ENCODE peak calls at places on chromosome 3, in seven cellular contexts. F is esophagus squamous epithelium, I is gastrocnemius medialis, R is HepG2, W is heart left ventricle, K is A549, Q is breast epithelium. L is an unnamed sample.
A peak's percentile ranks its signal among the peaks of the same experiment; 100 is the strongest.

GRCh38 chr3:196227629-196228493 is 11.5 kb downstream of the SLC51A start:
- DNase-seq in F (no peak), I (no peak), R (peak; percentile 43), W (no peak), K (no peak), Q (no peak), L (no peak)

GRCh38 chr3:15844889-15845288 is 47.1 kb upstream of the ANKRD28 start:
- DNase-seq in F (no peak), I (no peak), R (no peak), W (no peak), K (no peak), Q (no peak), L (no peak)

GRCh38 chr3:105867690-105868449 is 942 bp downstream of the CBLB start:
- DNase-seq in F (no peak), I (no peak), R (no peak), W (no peak), K (no peak), Q (no peak), L (no peak)

GRCh38 chr3:126129408-126129891 is 45.5 kb upstream of the SLC41A3 start:
- DNase-seq in F (no peak), I (peak; percentile 2), R (no peak), W (no peak), K (no peak), Q (peak; percentile 73), L (no peak)

GRCh38 chr3:52123106-52123708 is 31.0 kb downstream of the POC1A start:
- DNase-seq in F (no peak), I (peak; percentile 33), R (peak; percentile 39), W (peak; percentile 78), K (peak; percentile 59), Q (no peak), L (peak; percentile 80)

GRCh38 chr3:38725726-38726410 is 76.4 kb upstream of the SCN5A start:
- DNase-seq in F (no peak), I (no peak), R (no peak), W (peak; percentile 60), K (no peak), Q (no peak), L (no peak)

GRCh38 chr3:99711361-99711760 is 73.0 kb downstream of the COL8A1 start:
- DNase-seq in F (no peak), I (peak; percentile 11), R (no peak), W (no peak), K (no peak), Q (no peak), L (no peak)

GRCh38 chr3:171874251-171874679 is 31.1 kb downstream of the TMEM212 start:
- DNase-seq in F (no peak), I (no peak), R (peak; percentile 5), W (no peak), K (peak; percentile 64), Q (no peak), L (no peak)

GRCh38 chr3:125684199-125684598 is 88.9 kb upstream of the OSBPL11 start:
- DNase-seq in F (no peak), I (no peak), R (peak; percentile 48), W (no peak), K (peak; percentile 3), Q (no peak), L (peak; percentile 43)

GRCh38 chr3:73324203-73325155 is 263.0 kb downstream of the EBLN2 start:
- DNase-seq in F (no peak), I (no peak), R (no peak), W (no peak), K (no peak), Q (no peak), L (no peak)

GRCh38 chr3:128801779-128802369 is 75.9 kb downstream of the RAB7A start:
- DNase-seq in F (no peak), I (peak; percentile 68), R (no peak), W (peak; percentile 48), K (no peak), Q (no peak), L (no peak)

GRCh38 chr3:110414851-110415250 is 656.8 kb upstream of the NECTIN3 start:
- DNase-seq in F (no peak), I (no peak), R (peak; percentile 31), W (no peak), K (peak; percentile 57), Q (no peak), L (no peak)

GRCh38 chr3:112043621-112044201 is 9.2 kb downstream of the TMPRSS7 start:
- DNase-seq in F (peak; percentile 1), I (no peak), R (peak; percentile 62), W (peak; percentile 39), K (peak; percentile 82), Q (no peak), L (peak; percentile 70)

GRCh38 chr3:60742606-60743145 is 508.6 kb downstream of the FHIT start:
- DNase-seq in F (no peak), I (no peak), R (peak; percentile 25), W (no peak), K (peak; percentile 9), Q (no peak), L (no peak)

GRCh38 chr3:99114565-99115291 is 213.2 kb upstream of the DCBLD2 start:
- DNase-seq in F (no peak), I (no peak), R (peak; percentile 20), W (no peak), K (peak; percentile 45), Q (no peak), L (peak; percentile 10)

GRCh38 chr3:127013758-127014535 is 31.0 kb downstream of the PLXNA1 start:
- DNase-seq in F (no peak), I (no peak), R (no peak), W (no peak), K (no peak), Q (no peak), L (peak; percentile 74)

GRCh38 chr3:36380171-36381031 is at the start of gene STAC:
- DNase-seq in F (no peak), I (no peak), R (no peak), W (peak; percentile 6), K (peak; percentile 29), Q (no peak), L (no peak)

GRCh38 chr3:117114517-117115265 is 405.1 kb downstream of the TUSC7 start:
- DNase-seq in F (no peak), I (no peak), R (no peak), W (no peak), K (no peak), Q (no peak), L (no peak)

GRCh38 chr3:146750196-146750595 is 145.1 kb upstream of the PLSCR5 start:
- DNase-seq in F (no peak), I (no peak), R (no peak), W (no peak), K (no peak), Q (no peak), L (no peak)

GRCh38 chr3:74642876-74643275 is 28.4 kb upstream of the CNTN3 start:
- DNase-seq in F (no peak), I (no peak), R (no peak), W (no peak), K (no peak), Q (no peak), L (no peak)

GRCh38 chr3:64268926-64269325 is 43.7 kb upstream of the PRICKLE2 start:
- DNase-seq in F (no peak), I (no peak), R (no peak), W (no peak), K (no peak), Q (no peak), L (no peak)

GRCh38 chr3:23776352-23776891 is 29.3 kb upstream of the UBE2E1 start:
- DNase-seq in F (no peak), I (peak; percentile 6), R (no peak), W (no peak), K (no peak), Q (no peak), L (no peak)

GRCh38 chr3:181709537-181710279 is 2.0 kb upstream of the SOX2 start:
- DNase-seq in F (no peak), I (no peak), R (peak; percentile 19), W (peak; percentile 49), K (peak; percentile 61), Q (no peak), L (peak; percentile 60)

GRCh38 chr3:124360626-124361025 is 368.7 kb upstream of the ROPN1 start:
- DNase-seq in F (no peak), I (no peak), R (no peak), W (no peak), K (no peak), Q (no peak), L (no peak)

GRCh38 chr3:148082881-148083280 is 614.8 kb upstream of the AGTR1 start:
- DNase-seq in F (no peak), I (no peak), R (no peak), W (no peak), K (no peak), Q (no peak), L (no peak)

GRCh38 chr3:151278223-151278622 is at the start of gene P2RY14:
- DNase-seq in F (no peak), I (no peak), R (no peak), W (no peak), K (no peak), Q (no peak), L (peak; percentile 85)
- H3K4me3 ChIP-seq in F (peak within 1 kb of the TSS; percentile 32), I (peak within 1 kb of the TSS; percentile 23), R (no peak within 1 kb of the TSS), W (peak within 1 kb of the TSS; percentile 28), K (no peak within 1 kb of the TSS), Q (no peak within 1 kb of the TSS), L (no peak within 1 kb of the TSS)

GRCh38 chr3:50365842-50366220 is 6.5 kb upstream of the TMEM115 start:
- DNase-seq in F (no peak), I (no peak), R (no peak), W (no peak), K (no peak), Q (no peak), L (no peak)

GRCh38 chr3:50369271-50369670 is 9.9 kb upstream of the TMEM115 start:
- DNase-seq in F (no peak), I (no peak), R (no peak), W (no peak), K (no peak), Q (no peak), L (no peak)

GRCh38 chr3:50364573-50365079 is 5.3 kb upstream of the TMEM115 start:
- DNase-seq in F (no peak), I (no peak), R (no peak), W (no peak), K (no peak), Q (no peak), L (no peak)

GRCh38 chr3:50370594-50370993 is 11.3 kb upstream of the TMEM115 start:
- DNase-seq in F (no peak), I (no peak), R (no peak), W (no peak), K (peak; percentile 45), Q (no peak), L (peak; percentile 54)

GRCh38 chr3:50365080-50365841 is 5.9 kb upstream of the TMEM115 start:
- DNase-seq in F (peak; percentile 50), I (peak; percentile 56), R (no peak), W (peak; percentile 82), K (no peak), Q (peak; percentile 90), L (no peak)
- TF ChIP-seq POLR2A in F (peak; percentile 61), I (no peak), R (no peak), W (no peak), K (no peak), Q (no peak), L (no peak)

DNA sequence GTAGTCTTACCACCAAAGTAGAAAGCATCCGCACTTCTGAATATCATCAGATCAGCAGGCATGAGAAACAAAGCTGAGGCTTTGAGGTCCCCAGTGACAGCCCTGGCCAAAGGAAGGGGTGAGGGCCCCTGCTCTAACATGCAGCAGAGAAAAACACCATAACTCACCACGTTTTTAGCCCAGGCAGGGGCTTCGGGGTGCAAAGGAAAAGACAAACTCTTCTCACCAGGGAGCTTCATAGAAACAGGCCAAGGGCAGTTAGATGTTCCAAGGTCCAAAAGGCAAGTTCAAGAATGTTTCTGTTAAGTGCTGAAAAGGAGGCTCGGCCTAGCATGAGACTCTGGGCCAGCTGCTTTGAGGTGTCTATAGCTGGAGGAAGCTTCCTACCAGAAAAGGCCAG is 608.4 kb upstream of the CFAP20DC start:
- DNase-seq in F (no peak), I (no peak), R (no peak), W (no peak), K (no peak), Q (no peak), L (no peak)
- H3K4me3 ChIP-seq in F (no peak overlapping the region), I (no peak overlapping the region), R (no peak overlapping the region), W (no peak overlapping the region), K (no peak overlapping the region), Q (no peak overlapping the region), L (no peak overlapping the region)

GRCh38 chr3:56677286-56677685 is 5.8 kb downstream of the TASOR start:
- DNase-seq in F (no peak), I (no peak), R (no peak), W (no peak), K (no peak), Q (no peak), L (no peak)
- TF ChIP-seq POLR2A in F (no peak), I (no peak), R (no peak), W (no peak), K (no peak), Q (no peak), L (no peak)

L was measured in NB4.